ENCODE peak calls at places on chromosomes 5 and 9, in seven cellular contexts. One of them, this sample, is unnamed.

GRCh38 chr5:170491479-170491878 is 12.3 kb upstream of the KCNIP1 start:
- DNase-seq in NCI-H1436: no peak
- DNase-seq in foreskin keratinocyte: peak; percentile 55
- DNase-seq in keratinocyte: peak; percentile 52
- DNase-seq in CD8-positive, alpha-beta T cell: no peak
- DNase-seq in activated CD4-positive, alpha-beta T cell treated with anti-CD3 and anti-CD28 coated beads for 48 hours: no peak
- DNase-seq in NCI-H446 treated with DMSO at 0.1 percent for 48 hours: no peak
- DNase-seq in this sample: peak; percentile 43

GRCh38 chr9:133509179-133510083 is 15.3 kb downstream of the MYMK start:
- DNase-seq in NCI-H446 treated with DMSO at 0.1 percent for 48 hours: no peak
- DNase-seq in NCI-H1436: peak; percentile 36
- DNase-seq in activated CD4-positive, alpha-beta T cell treated with anti-CD3 and anti-CD28 coated beads for 48 hours: no peak
- DNase-seq in CD8-positive, alpha-beta T cell: peak; percentile 16
- DNase-seq in keratinocyte: no peak
- DNase-seq in foreskin keratinocyte: no peak
- DNase-seq in this sample: no peak

GRCh38 chr5:38845555-38846378 is at the start of gene OSMR:
- DNase-seq in NCI-H446 treated with DMSO at 0.1 percent for 48 hours: no peak
- DNase-seq in keratinocyte: peak; percentile 71
- DNase-seq in NCI-H1436: no peak
- DNase-seq in foreskin keratinocyte: peak; percentile 91
- DNase-seq in activated CD4-positive, alpha-beta T cell treated with anti-CD3 and anti-CD28 coated beads for 48 hours: peak; percentile 47
- DNase-seq in CD8-positive, alpha-beta T cell: no peak
- DNase-seq in this sample: peak; percentile 88

GRCh38 chr5:132238169-132238744 is 10.6 kb upstream of the P4HA2 start:
- DNase-seq in foreskin keratinocyte: no peak
- DNase-seq in activated CD4-positive, alpha-beta T cell treated with anti-CD3 and anti-CD28 coated beads for 48 hours: peak; percentile 89
- DNase-seq in CD8-positive, alpha-beta T cell: peak; percentile 54
- DNase-seq in NCI-H1436: peak; percentile 39
- DNase-seq in keratinocyte: no peak
- DNase-seq in NCI-H446 treated with DMSO at 0.1 percent for 48 hours: no peak
- DNase-seq in this sample: no peak

GRCh38 chr9:116494815-116495634 is 192.1 kb upstream of the TRIM32 start:
- DNase-seq in CD8-positive, alpha-beta T cell: no peak
- DNase-seq in NCI-H446 treated with DMSO at 0.1 percent for 48 hours: no peak
- DNase-seq in NCI-H1436: peak; percentile 9
- DNase-seq in activated CD4-positive, alpha-beta T cell treated with anti-CD3 and anti-CD28 coated beads for 48 hours: peak; percentile 51
- DNase-seq in foreskin keratinocyte: no peak
- DNase-seq in keratinocyte: no peak
- DNase-seq in this sample: no peak

GRCh38 chr5:16930487-16930886 is 5.6 kb downstream of the MYO10 start:
- DNase-seq in CD8-positive, alpha-beta T cell: no peak
- DNase-seq in keratinocyte: no peak
- DNase-seq in foreskin keratinocyte: no peak
- DNase-seq in activated CD4-positive, alpha-beta T cell treated with anti-CD3 and anti-CD28 coated beads for 48 hours: no peak
- DNase-seq in NCI-H1436: no peak
- DNase-seq in NCI-H446 treated with DMSO at 0.1 percent for 48 hours: no peak
- DNase-seq in this sample: no peak

GRCh38 chr9:89678394-89679005 is 73.7 kb downstream of the GADD45G start:
- DNase-seq in CD8-positive, alpha-beta T cell: no peak
- DNase-seq in NCI-H1436: no peak
- DNase-seq in activated CD4-positive, alpha-beta T cell treated with anti-CD3 and anti-CD28 coated beads for 48 hours: no peak
- DNase-seq in keratinocyte: no peak
- DNase-seq in NCI-H446 treated with DMSO at 0.1 percent for 48 hours: peak; percentile 19
- DNase-seq in foreskin keratinocyte: no peak
- DNase-seq in this sample: no peak

GRCh38 chr5:133994297-133994989 is 10.3 kb downstream of the VDAC1 start:
- DNase-seq in NCI-H1436: no peak
- DNase-seq in NCI-H446 treated with DMSO at 0.1 percent for 48 hours: no peak
- DNase-seq in keratinocyte: no peak
- DNase-seq in CD8-positive, alpha-beta T cell: no peak
- DNase-seq in foreskin keratinocyte: no peak
- DNase-seq in activated CD4-positive, alpha-beta T cell treated with anti-CD3 and anti-CD28 coated beads for 48 hours: no peak
- DNase-seq in this sample: no peak

GRCh38 chr5:115844321-115844817 is 2.6 kb downstream of the AP3S1 start:
- DNase-seq in keratinocyte: no peak
- DNase-seq in NCI-H446 treated with DMSO at 0.1 percent for 48 hours: no peak
- DNase-seq in NCI-H1436: no peak
- DNase-seq in activated CD4-positive, alpha-beta T cell treated with anti-CD3 and anti-CD28 coated beads for 48 hours: no peak
- DNase-seq in foreskin keratinocyte: no peak
- DNase-seq in CD8-positive, alpha-beta T cell: no peak
- DNase-seq in this sample: no peak

GRCh38 chr9:126956929-126957686 is 42.5 kb downstream of the RALGPS1 start:
- DNase-seq in NCI-H446 treated with DMSO at 0.1 percent for 48 hours: peak; percentile 0
- DNase-seq in foreskin keratinocyte: peak; percentile 86
- DNase-seq in CD8-positive, alpha-beta T cell: no peak
- DNase-seq in activated CD4-positive, alpha-beta T cell treated with anti-CD3 and anti-CD28 coated beads for 48 hours: no peak
- DNase-seq in keratinocyte: peak; percentile 44
- DNase-seq in NCI-H1436: no peak
- DNase-seq in this sample: peak; percentile 48

GRCh38 chr5:124528838-124529237 is 217.6 kb downstream of the ZNF608 start:
- DNase-seq in activated CD4-positive, alpha-beta T cell treated with anti-CD3 and anti-CD28 coated beads for 48 hours: no peak
- DNase-seq in NCI-H446 treated with DMSO at 0.1 percent for 48 hours: no peak
- DNase-seq in NCI-H1436: no peak
- DNase-seq in keratinocyte: no peak
- DNase-seq in CD8-positive, alpha-beta T cell: no peak
- DNase-seq in foreskin keratinocyte: no peak
- DNase-seq in this sample: no peak

GRCh38 chr5:116242363-116242762 is 157.5 kb downstream of the COMMD10 start:
- DNase-seq in NCI-H1436: no peak
- DNase-seq in keratinocyte: no peak
- DNase-seq in CD8-positive, alpha-beta T cell: no peak
- DNase-seq in activated CD4-positive, alpha-beta T cell treated with anti-CD3 and anti-CD28 coated beads for 48 hours: no peak
- DNase-seq in foreskin keratinocyte: no peak
- DNase-seq in NCI-H446 treated with DMSO at 0.1 percent for 48 hours: peak; percentile 29
- DNase-seq in this sample: no peak

GRCh38 chr5:178625679-178626483 is 969 bp downstream of the CLK4 start:
- DNase-seq in CD8-positive, alpha-beta T cell: no peak
- DNase-seq in keratinocyte: no peak
- DNase-seq in NCI-H446 treated with DMSO at 0.1 percent for 48 hours: no peak
- DNase-seq in activated CD4-positive, alpha-beta T cell treated with anti-CD3 and anti-CD28 coated beads for 48 hours: no peak
- DNase-seq in NCI-H1436: no peak
- DNase-seq in foreskin keratinocyte: no peak
- DNase-seq in this sample: no peak

GRCh38 chr9:106892632-106893031 is 29.7 kb downstream of the ZNF462 start:
- DNase-seq in CD8-positive, alpha-beta T cell: no peak
- DNase-seq in activated CD4-positive, alpha-beta T cell treated with anti-CD3 and anti-CD28 coated beads for 48 hours: no peak
- DNase-seq in keratinocyte: peak; percentile 98
- DNase-seq in foreskin keratinocyte: peak; percentile 98
- DNase-seq in NCI-H446 treated with DMSO at 0.1 percent for 48 hours: no peak
- DNase-seq in NCI-H1436: no peak
- DNase-seq in this sample: peak; percentile 87

GRCh38 chr9:97419315-97419867 is 7.5 kb downstream of the TDRD7 start:
- DNase-seq in foreskin keratinocyte: no peak
- DNase-seq in NCI-H1436: no peak
- DNase-seq in keratinocyte: no peak
- DNase-seq in NCI-H446 treated with DMSO at 0.1 percent for 48 hours: no peak
- DNase-seq in CD8-positive, alpha-beta T cell: no peak
- DNase-seq in activated CD4-positive, alpha-beta T cell treated with anti-CD3 and anti-CD28 coated beads for 48 hours: no peak
- DNase-seq in this sample: no peak

GRCh38 chr9:105912868-105913516 is 218.7 kb downstream of the TMEM38B start:
- DNase-seq in activated CD4-positive, alpha-beta T cell treated with anti-CD3 and anti-CD28 coated beads for 48 hours: no peak
- DNase-seq in NCI-H1436: no peak
- DNase-seq in CD8-positive, alpha-beta T cell: no peak
- DNase-seq in NCI-H446 treated with DMSO at 0.1 percent for 48 hours: no peak
- DNase-seq in foreskin keratinocyte: peak; percentile 76
- DNase-seq in keratinocyte: peak; percentile 36
- DNase-seq in this sample: peak; percentile 79

GRCh38 chr9:90099262-90099982 is 494.6 kb downstream of the GADD45G start:
- DNase-seq in NCI-H446 treated with DMSO at 0.1 percent for 48 hours: no peak
- DNase-seq in keratinocyte: no peak
- DNase-seq in NCI-H1436: peak; percentile 16
- DNase-seq in CD8-positive, alpha-beta T cell: no peak
- DNase-seq in foreskin keratinocyte: peak; percentile 12
- DNase-seq in activated CD4-positive, alpha-beta T cell treated with anti-CD3 and anti-CD28 coated beads for 48 hours: peak; percentile 8
- DNase-seq in this sample: no peak

GRCh38 chr9:93121316-93122241 is 12.5 kb downstream of the NINJ1 start:
- DNase-seq in CD8-positive, alpha-beta T cell: no peak
- DNase-seq in foreskin keratinocyte: no peak
- DNase-seq in NCI-H446 treated with DMSO at 0.1 percent for 48 hours: no peak
- DNase-seq in keratinocyte: no peak
- DNase-seq in activated CD4-positive, alpha-beta T cell treated with anti-CD3 and anti-CD28 coated beads for 48 hours: no peak
- DNase-seq in NCI-H1436: no peak
- DNase-seq in this sample: no peak

GRCh38 chr5:109706065-109706464 is 16.3 kb downstream of the MAN2A1 start:
- DNase-seq in NCI-H446 treated with DMSO at 0.1 percent for 48 hours: no peak
- DNase-seq in activated CD4-positive, alpha-beta T cell treated with anti-CD3 and anti-CD28 coated beads for 48 hours: no peak
- DNase-seq in NCI-H1436: no peak
- DNase-seq in foreskin keratinocyte: no peak
- DNase-seq in keratinocyte: no peak
- DNase-seq in CD8-positive, alpha-beta T cell: no peak
- DNase-seq in this sample: no peak

GRCh38 chr5:109876941-109877669 is 187.4 kb downstream of the MAN2A1 start:
- DNase-seq in keratinocyte: no peak
- DNase-seq in activated CD4-positive, alpha-beta T cell treated with anti-CD3 and anti-CD28 coated beads for 48 hours: no peak
- DNase-seq in foreskin keratinocyte: peak; percentile 48
- DNase-seq in CD8-positive, alpha-beta T cell: no peak
- DNase-seq in NCI-H1436: no peak
- DNase-seq in NCI-H446 treated with DMSO at 0.1 percent for 48 hours: peak; percentile 23
- DNase-seq in this sample: no peak

This sample was measured in epithelial cell of prostate.